ENCODE peak calls at places on chromosomes 2 and 18, in six cellular contexts. H is PC-9, D is neuronal stem cell, A is pancreas, I is HL-60, K is tibial nerve. P is an unnamed sample.

GRCh38 chr2:60555066-60555793 is 1.8 kb upstream of the BCL11A start:
- DNase-seq in H (no peak), A (peak; percentile 72), D (no peak), I (peak; percentile 73), K (no peak), P (peak; percentile 39)

GRCh38 chr2:134718956-134719814 is at the start of gene TMEM163:
- DNase-seq in I (no peak), A (peak; percentile 55), D (peak; percentile 43), H (no peak), K (no peak), P (no peak)

GRCh38 chr18:67007999-67008398 is 404.1 kb upstream of the CDH19 start:
- DNase-seq in A (no peak), H (no peak), I (no peak), K (no peak), D (no peak), P (no peak)

GRCh38 chr2:39431592-39432316 is 5.3 kb downstream of the MAP4K3 start:
- DNase-seq in I (no peak), H (peak; percentile 33), K (peak; percentile 23), A (no peak), D (no peak), P (no peak)

GRCh38 chr2:18084376-18084775 is 205.9 kb downstream of the KCNS3 start:
- DNase-seq in H (no peak), A (no peak), I (no peak), K (no peak), D (no peak), P (no peak)

GRCh38 chr2:222303045-222303827 is 4.4 kb upstream of the PAX3 start:
- DNase-seq in A (no peak), D (no peak), I (no peak), H (no peak), K (no peak), P (no peak)

GRCh38 chr2:69280017-69280671 is 106.9 kb downstream of the GFPT1 start:
- DNase-seq in K (no peak), A (no peak), D (no peak), I (no peak), H (no peak), P (no peak)

GRCh38 chr18:48922801-48923730 is 27.7 kb downstream of the SMAD7 start:
- DNase-seq in H (no peak), K (peak; percentile 63), D (no peak), A (no peak), I (no peak), P (no peak)

GRCh38 chr2:106284691-106285202 is 90.6 kb upstream of the UXS1 start:
- DNase-seq in I (no peak), A (no peak), K (no peak), H (no peak), D (no peak), P (no peak)

GRCh38 chr2:196415384-196415783 is 224.1 kb upstream of the CCDC150 start:
- DNase-seq in A (no peak), D (no peak), K (no peak), H (no peak), I (peak; percentile 2), P (no peak)

GRCh38 chr2:205484717-205485116 is 197.6 kb upstream of the NRP2 start:
- DNase-seq in A (no peak), I (no peak), D (no peak), K (no peak), H (no peak), P (no peak)

GRCh38 chr2:151975460-151976414 is 123.1 kb downstream of the CACNB4 start:
- DNase-seq in D (no peak), K (no peak), A (no peak), I (no peak), H (no peak), P (no peak)

GRCh38 chr18:37385846-37386435 is 179.7 kb downstream of the CELF4 start:
- DNase-seq in I (no peak), D (peak; percentile 33), K (no peak), A (no peak), H (no peak), P (peak; percentile 23)

GRCh38 chr18:79246309-79247108 is 149.2 kb upstream of the NFATC1 start:
- DNase-seq in D (peak; percentile 68), K (peak; percentile 52), A (peak; percentile 44), I (peak; percentile 44), H (peak; percentile 68), P (peak; percentile 41)

GRCh38 chr2:99771691-99772333 is 282.0 kb upstream of the REV1 start:
- DNase-seq in I (no peak), A (no peak), K (no peak), H (no peak), D (no peak), P (no peak)

GRCh38 chr2:207765541-207765940 is 4.2 kb downstream of the FZD5 start:
- DNase-seq in A (peak; percentile 58), I (no peak), H (no peak), D (peak; percentile 65), K (no peak), P (no peak)

GRCh38 chr18:68733693-68734092 is 18.8 kb upstream of the TMX3 start:
- DNase-seq in I (no peak), K (no peak), D (no peak), H (no peak), A (no peak), P (no peak)

GRCh38 chr18:616380-616995 is 19.7 kb downstream of the CLUL1 start:
- DNase-seq in I (peak; percentile 22), D (no peak), K (no peak), A (no peak), H (no peak), P (no peak)

GRCh38 chr2:105747254-105747909 is 2.7 kb downstream of the NCK2 start:
- DNase-seq in K (no peak), A (no peak), H (no peak), I (no peak), D (no peak), P (no peak)

GRCh38 chr2:11128258-11128951 is 26.9 kb upstream of the SLC66A3 start:
- DNase-seq in H (peak; percentile 41), D (no peak), I (no peak), A (no peak), K (peak; percentile 50), P (no peak)

GRCh38 chr2:20447437-20448245 is 767 bp downstream of the RHOB start:
- DNase-seq in H (peak; percentile 48), K (no peak), D (peak; percentile 44), I (no peak), A (peak; percentile 49), P (peak; percentile 23)

GRCh38 chr2:125033871-125034270 is 1008.8 kb downstream of the CNTNAP5 start:
- DNase-seq in I (no peak), K (no peak), A (no peak), D (no peak), H (no peak), P (no peak)

GRCh38 chr2:106180602-106181001 is 13.5 kb downstream of the UXS1 start:
- DNase-seq in I (no peak), H (no peak), D (no peak), A (no peak), K (no peak), P (no peak)

GRCh38 chr2:134457765-134458202 is 203.9 kb downstream of the MGAT5 start:
- DNase-seq in D (no peak), I (no peak), H (no peak), A (no peak), K (no peak), P (no peak)

GRCh38 chr18:77444385-77444784 is 194.7 kb downstream of the GALR1 start:
- DNase-seq in D (no peak), A (no peak), H (no peak), I (no peak), K (no peak), P (no peak)

GRCh38 chr2:239473211-239473805 is 72.5 kb upstream of the HDAC4 start:
- DNase-seq in A (no peak), D (no peak), H (no peak), K (no peak), I (no peak), P (no peak)
- H3K4me3 ChIP-seq in A (no peak overlapping the region), D (no peak overlapping the region), H (no peak overlapping the region), K (no peak overlapping the region), I (no peak overlapping the region), P (no peak overlapping the region)

GRCh38 chr18:27713037-27713726 is 463.7 kb downstream of the CDH2 start:
- DNase-seq in H (no peak), K (no peak), A (no peak), I (no peak), D (peak; percentile 48), P (no peak)
- H3K27ac ChIP-seq in H (no peak overlapping the region), K (no peak overlapping the region), A (no peak overlapping the region), I (no peak overlapping the region), D (peak overlapping the region; percentile 73), P (no peak overlapping the region)

GRCh38 chr18:63316612-63317555 is 2.7 kb downstream of the BCL2 start:
- DNase-seq in I (no peak), H (no peak), D (no peak), K (no peak), A (no peak), P (no peak)

GRCh38 chr18:63314991-63315662 is 4.4 kb downstream of the BCL2 start:
- DNase-seq in I (no peak), A (no peak), H (no peak), K (no peak), D (no peak), P (no peak)

GRCh38 chr18:63317556-63317946 is 2.0 kb downstream of the BCL2 start:
- DNase-seq in H (no peak), A (no peak), D (no peak), I (no peak), K (no peak), P (no peak)

GRCh38 chr18:63314062-63314790 is 5.3 kb downstream of the BCL2 start:
- DNase-seq in D (no peak), I (no peak), K (no peak), A (no peak), H (no peak), P (no peak)

DNA sequence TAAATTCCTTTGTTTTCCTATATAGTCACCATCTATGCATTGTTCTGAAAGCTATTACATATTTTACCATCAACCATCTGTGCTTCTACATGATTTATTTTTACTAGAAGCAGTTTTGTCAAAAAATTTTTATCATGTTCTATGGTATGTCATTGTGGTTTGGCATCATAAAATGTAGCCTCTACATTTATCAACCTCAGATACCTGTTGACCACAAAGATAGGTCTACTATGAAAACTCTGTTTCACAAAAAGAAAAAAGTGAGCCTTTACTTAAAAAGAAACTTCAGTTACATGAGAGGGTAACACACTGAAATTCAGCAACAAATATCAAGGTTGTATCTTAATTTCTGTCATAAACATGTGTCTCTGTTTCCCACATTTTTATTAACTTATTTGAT is 3.7 kb downstream of the BCL2 start:
- DNase-seq in D (no peak), H (no peak), A (no peak), I (no peak), K (no peak), P (no peak)
- H3K4me3 ChIP-seq in D (no peak overlapping the region), H (no peak overlapping the region), A (no peak overlapping the region), I (peak overlapping the region; percentile 97), K (peak overlapping the region; percentile 94), P (peak overlapping the region; percentile 75)

DNA sequence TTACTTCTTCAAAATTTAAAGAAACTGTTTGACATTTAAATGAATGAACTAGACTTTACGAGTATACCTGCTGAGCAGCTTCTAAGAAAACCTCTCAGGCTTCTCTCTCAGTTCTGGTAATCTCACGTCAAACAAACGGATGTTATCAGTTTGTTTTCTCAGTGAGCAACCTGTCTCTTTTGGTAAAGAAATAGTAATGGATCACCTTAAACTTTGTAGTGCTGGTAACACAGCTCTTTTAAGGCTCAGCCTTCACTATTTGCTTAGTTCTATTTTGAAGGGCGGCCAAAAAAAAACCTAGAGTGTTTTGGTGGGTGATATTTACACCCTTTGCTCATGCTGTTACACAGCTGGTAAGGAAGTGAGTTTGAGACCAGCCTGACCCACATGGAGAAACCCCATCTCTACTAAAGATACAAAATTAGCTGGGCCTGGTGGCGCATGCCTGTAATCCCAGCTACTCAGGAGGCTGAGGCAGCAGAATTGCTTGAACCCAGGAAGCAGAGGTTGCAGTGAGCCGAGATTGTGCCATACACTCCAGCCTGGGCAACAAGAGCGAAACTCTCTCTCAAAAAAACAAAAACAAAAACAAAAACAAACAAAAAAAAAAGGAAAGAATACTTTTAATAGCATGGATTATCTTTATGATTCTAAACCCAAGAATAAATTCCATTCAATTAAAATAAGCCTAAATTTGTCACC is 15.9 kb downstream of the FN1 start:
- DNase-seq in H (no peak), I (no peak), D (no peak), A (no peak), K (no peak), P (no peak)
- H3K27ac ChIP-seq in H (no peak overlapping the region), I (no peak overlapping the region), D (no peak overlapping the region), A (no peak overlapping the region), K (no peak overlapping the region), P (no peak overlapping the region)

P was measured in CD8-positive, alpha-beta memory T cell.